ENCODE peak calls at places on chromosomes 4 and X, in ten cellular contexts. One of them, this sample, is unnamed.

GRCh38 chr4:128228778-128229457 is 58.7 kb downstream of the PGRMC2 start:
- DNase-seq in small intestine: no peak
- DNase-seq in left ventricle myocardium inferior: no peak
- DNase-seq in activated T-cell treated with anti-CD3 and anti-CD28 coated beads, Interleukin-2, amount 50 U/mL, for 24 hours: no peak
- DNase-seq in Kasumi-1: no peak
- DNase-seq in GOT3: no peak
- DNase-seq in HuH-7.5: no peak
- DNase-seq in colonic mucosa: no peak
- DNase-seq in Peyer's patch: no peak
- DNase-seq in OCI-LY7: no peak
- DNase-seq in this sample: peak; percentile 44

GRCh38 chrX:19543020-19543715 is 27.9 kb upstream of the MAP3K15 start:
- DNase-seq in HuH-7.5: no peak
- DNase-seq in left ventricle myocardium inferior: no peak
- DNase-seq in Kasumi-1: no peak
- DNase-seq in Peyer's patch: no peak
- DNase-seq in GOT3: no peak
- DNase-seq in colonic mucosa: no peak
- DNase-seq in small intestine: no peak
- DNase-seq in activated T-cell treated with anti-CD3 and anti-CD28 coated beads, Interleukin-2, amount 50 U/mL, for 24 hours: no peak
- DNase-seq in OCI-LY7: no peak
- DNase-seq in this sample: no peak

GRCh38 chrX:20431486-20431885 is 164.8 kb upstream of the RPS6KA3 start:
- DNase-seq in Kasumi-1: no peak
- DNase-seq in HuH-7.5: no peak
- DNase-seq in left ventricle myocardium inferior: no peak
- DNase-seq in Peyer's patch: no peak
- DNase-seq in small intestine: no peak
- DNase-seq in activated T-cell treated with anti-CD3 and anti-CD28 coated beads, Interleukin-2, amount 50 U/mL, for 24 hours: no peak
- DNase-seq in GOT3: no peak
- DNase-seq in colonic mucosa: no peak
- DNase-seq in OCI-LY7: no peak
- DNase-seq in this sample: no peak

GRCh38 chr4:124932447-124932846 is 219.9 kb upstream of the ANKRD50 start:
- DNase-seq in HuH-7.5: no peak
- DNase-seq in left ventricle myocardium inferior: no peak
- DNase-seq in OCI-LY7: no peak
- DNase-seq in Peyer's patch: no peak
- DNase-seq in Kasumi-1: no peak
- DNase-seq in colonic mucosa: no peak
- DNase-seq in small intestine: no peak
- DNase-seq in activated T-cell treated with anti-CD3 and anti-CD28 coated beads, Interleukin-2, amount 50 U/mL, for 24 hours: no peak
- DNase-seq in GOT3: no peak
- DNase-seq in this sample: no peak

GRCh38 chrX:51024106-51024696 is 113.7 kb downstream of the BMP15 start:
- DNase-seq in OCI-LY7: no peak
- DNase-seq in small intestine: no peak
- DNase-seq in left ventricle myocardium inferior: no peak
- DNase-seq in HuH-7.5: no peak
- DNase-seq in Peyer's patch: no peak
- DNase-seq in colonic mucosa: no peak
- DNase-seq in Kasumi-1: no peak
- DNase-seq in activated T-cell treated with anti-CD3 and anti-CD28 coated beads, Interleukin-2, amount 50 U/mL, for 24 hours: no peak
- DNase-seq in GOT3: no peak
- DNase-seq in this sample: peak; percentile 16

GRCh38 chrX:36803151-36803550 is 205.0 kb upstream of the FAM47C start:
- DNase-seq in Kasumi-1: no peak
- DNase-seq in GOT3: no peak
- DNase-seq in colonic mucosa: no peak
- DNase-seq in Peyer's patch: no peak
- DNase-seq in activated T-cell treated with anti-CD3 and anti-CD28 coated beads, Interleukin-2, amount 50 U/mL, for 24 hours: no peak
- DNase-seq in left ventricle myocardium inferior: no peak
- DNase-seq in OCI-LY7: no peak
- DNase-seq in HuH-7.5: no peak
- DNase-seq in small intestine: no peak
- DNase-seq in this sample: no peak

GRCh38 chrX:22095306-22095705 is 63.2 kb downstream of the PHEX start:
- DNase-seq in colonic mucosa: peak; percentile 18
- DNase-seq in activated T-cell treated with anti-CD3 and anti-CD28 coated beads, Interleukin-2, amount 50 U/mL, for 24 hours: no peak
- DNase-seq in HuH-7.5: no peak
- DNase-seq in left ventricle myocardium inferior: peak; percentile 15
- DNase-seq in small intestine: peak; percentile 55
- DNase-seq in OCI-LY7: no peak
- DNase-seq in GOT3: no peak
- DNase-seq in Peyer's patch: no peak
- DNase-seq in Kasumi-1: no peak
- DNase-seq in this sample: no peak

GRCh38 chr4:139556735-139557505 is 901 bp upstream of the SETD7 start:
- DNase-seq in activated T-cell treated with anti-CD3 and anti-CD28 coated beads, Interleukin-2, amount 50 U/mL, for 24 hours: peak; percentile 76
- DNase-seq in GOT3: no peak
- DNase-seq in small intestine: peak; percentile 79
- DNase-seq in Kasumi-1: peak; percentile 64
- DNase-seq in OCI-LY7: peak; percentile 91
- DNase-seq in Peyer's patch: peak; percentile 75
- DNase-seq in HuH-7.5: peak; percentile 24
- DNase-seq in left ventricle myocardium inferior: peak; percentile 50
- DNase-seq in colonic mucosa: peak; percentile 79
- DNase-seq in this sample: peak; percentile 53

GRCh38 chrX:138858438-138858837 is 146.9 kb upstream of the FGF13 start:
- DNase-seq in left ventricle myocardium inferior: no peak
- DNase-seq in GOT3: no peak
- DNase-seq in small intestine: no peak
- DNase-seq in colonic mucosa: no peak
- DNase-seq in Kasumi-1: no peak
- DNase-seq in Peyer's patch: no peak
- DNase-seq in activated T-cell treated with anti-CD3 and anti-CD28 coated beads, Interleukin-2, amount 50 U/mL, for 24 hours: no peak
- DNase-seq in HuH-7.5: no peak
- DNase-seq in OCI-LY7: no peak
- DNase-seq in this sample: peak; percentile 84

GRCh38 chr4:44845993-44846392 is 119.6 kb upstream of the GNPDA2 start:
- DNase-seq in GOT3: no peak
- DNase-seq in left ventricle myocardium inferior: no peak
- DNase-seq in colonic mucosa: no peak
- DNase-seq in activated T-cell treated with anti-CD3 and anti-CD28 coated beads, Interleukin-2, amount 50 U/mL, for 24 hours: no peak
- DNase-seq in Kasumi-1: no peak
- DNase-seq in small intestine: no peak
- DNase-seq in OCI-LY7: no peak
- DNase-seq in HuH-7.5: no peak
- DNase-seq in Peyer's patch: no peak
- DNase-seq in this sample: no peak

GRCh38 chrX:25524150-25524549 is 508.4 kb upstream of the ARX start:
- DNase-seq in colonic mucosa: no peak
- DNase-seq in small intestine: peak; percentile 51
- DNase-seq in OCI-LY7: no peak
- DNase-seq in HuH-7.5: no peak
- DNase-seq in Kasumi-1: no peak
- DNase-seq in Peyer's patch: no peak
- DNase-seq in activated T-cell treated with anti-CD3 and anti-CD28 coated beads, Interleukin-2, amount 50 U/mL, for 24 hours: no peak
- DNase-seq in left ventricle myocardium inferior: no peak
- DNase-seq in GOT3: no peak
- DNase-seq in this sample: peak; percentile 18

GRCh38 chrX:44669626-44670025 is 127.0 kb upstream of the FUNDC1 start:
- DNase-seq in activated T-cell treated with anti-CD3 and anti-CD28 coated beads, Interleukin-2, amount 50 U/mL, for 24 hours: no peak
- DNase-seq in colonic mucosa: no peak
- DNase-seq in small intestine: no peak
- DNase-seq in Kasumi-1: no peak
- DNase-seq in left ventricle myocardium inferior: no peak
- DNase-seq in Peyer's patch: no peak
- DNase-seq in OCI-LY7: no peak
- DNase-seq in HuH-7.5: no peak
- DNase-seq in GOT3: no peak
- DNase-seq in this sample: peak; percentile 52

GRCh38 chr4:115723621-115724020 is 610.2 kb upstream of the NDST4 start:
- DNase-seq in Kasumi-1: no peak
- DNase-seq in OCI-LY7: no peak
- DNase-seq in left ventricle myocardium inferior: no peak
- DNase-seq in colonic mucosa: no peak
- DNase-seq in small intestine: no peak
- DNase-seq in GOT3: no peak
- DNase-seq in Peyer's patch: no peak
- DNase-seq in activated T-cell treated with anti-CD3 and anti-CD28 coated beads, Interleukin-2, amount 50 U/mL, for 24 hours: no peak
- DNase-seq in HuH-7.5: no peak
- DNase-seq in this sample: no peak

GRCh38 chr4:70688795-70689231 is 481 bp downstream of the UTP3 start:
- DNase-seq in colonic mucosa: peak; percentile 41
- DNase-seq in Kasumi-1: no peak
- DNase-seq in HuH-7.5: no peak
- DNase-seq in GOT3: no peak
- DNase-seq in small intestine: no peak
- DNase-seq in left ventricle myocardium inferior: no peak
- DNase-seq in activated T-cell treated with anti-CD3 and anti-CD28 coated beads, Interleukin-2, amount 50 U/mL, for 24 hours: no peak
- DNase-seq in Peyer's patch: no peak
- DNase-seq in OCI-LY7: no peak
- DNase-seq in this sample: peak; percentile 21

GRCh38 chrX:447052-447451 is 60.3 kb upstream of the PPP2R3B start:
- DNase-seq in colonic mucosa: no peak
- DNase-seq in OCI-LY7: no peak
- DNase-seq in small intestine: no peak
- DNase-seq in Peyer's patch: no peak
- DNase-seq in HuH-7.5: no peak
- DNase-seq in left ventricle myocardium inferior: no peak
- DNase-seq in GOT3: no peak
- DNase-seq in activated T-cell treated with anti-CD3 and anti-CD28 coated beads, Interleukin-2, amount 50 U/mL, for 24 hours: no peak
- DNase-seq in Kasumi-1: no peak
- DNase-seq in this sample: no peak

GRCh38 chr4:182102576-182102975 is 140.6 kb upstream of the TENM3 start:
- DNase-seq in colonic mucosa: no peak
- DNase-seq in OCI-LY7: no peak
- DNase-seq in GOT3: no peak
- DNase-seq in Peyer's patch: no peak
- DNase-seq in Kasumi-1: no peak
- DNase-seq in small intestine: no peak
- DNase-seq in left ventricle myocardium inferior: no peak
- DNase-seq in activated T-cell treated with anti-CD3 and anti-CD28 coated beads, Interleukin-2, amount 50 U/mL, for 24 hours: no peak
- DNase-seq in HuH-7.5: no peak
- DNase-seq in this sample: no peak

GRCh38 chr4:187544461-187545053 is 451.0 kb upstream of the ZFP42 start:
- DNase-seq in HuH-7.5: no peak
- DNase-seq in small intestine: no peak
- DNase-seq in OCI-LY7: no peak
- DNase-seq in colonic mucosa: no peak
- DNase-seq in GOT3: no peak
- DNase-seq in Kasumi-1: no peak
- DNase-seq in Peyer's patch: no peak
- DNase-seq in activated T-cell treated with anti-CD3 and anti-CD28 coated beads, Interleukin-2, amount 50 U/mL, for 24 hours: no peak
- DNase-seq in left ventricle myocardium inferior: no peak
- DNase-seq in this sample: peak; percentile 27

GRCh38 chr4:244471-244870 is 60.8 kb downstream of the ZNF732 start:
- DNase-seq in colonic mucosa: peak; percentile 57
- DNase-seq in OCI-LY7: peak; percentile 78
- DNase-seq in small intestine: peak; percentile 48
- DNase-seq in GOT3: no peak
- DNase-seq in HuH-7.5: peak; percentile 1
- DNase-seq in left ventricle myocardium inferior: no peak
- DNase-seq in Kasumi-1: peak; percentile 60
- DNase-seq in Peyer's patch: peak; percentile 51
- DNase-seq in activated T-cell treated with anti-CD3 and anti-CD28 coated beads, Interleukin-2, amount 50 U/mL, for 24 hours: peak; percentile 59
- DNase-seq in this sample: peak; percentile 18

GRCh38 chrX:110358548-110358947 is at the start of gene RTL9:
- DNase-seq in Kasumi-1: no peak
- DNase-seq in left ventricle myocardium inferior: no peak
- DNase-seq in Peyer's patch: no peak
- DNase-seq in GOT3: no peak
- DNase-seq in colonic mucosa: no peak
- DNase-seq in small intestine: no peak
- DNase-seq in activated T-cell treated with anti-CD3 and anti-CD28 coated beads, Interleukin-2, amount 50 U/mL, for 24 hours: no peak
- DNase-seq in OCI-LY7: no peak
- DNase-seq in HuH-7.5: no peak
- DNase-seq in this sample: no peak

GRCh38 chr4:6999172-7000086 is 43.7 kb upstream of the TADA2B start:
- DNase-seq in colonic mucosa: no peak
- DNase-seq in small intestine: no peak
- DNase-seq in OCI-LY7: no peak
- DNase-seq in Kasumi-1: no peak
- DNase-seq in HuH-7.5: no peak
- DNase-seq in Peyer's patch: no peak
- DNase-seq in left ventricle myocardium inferior: no peak
- DNase-seq in activated T-cell treated with anti-CD3 and anti-CD28 coated beads, Interleukin-2, amount 50 U/mL, for 24 hours: no peak
- DNase-seq in GOT3: no peak
- DNase-seq in this sample: peak; percentile 99

GRCh38 chr4:48432017-48432416 is 51.1 kb upstream of the SLC10A4 start:
- DNase-seq in activated T-cell treated with anti-CD3 and anti-CD28 coated beads, Interleukin-2, amount 50 U/mL, for 24 hours: no peak
- DNase-seq in HuH-7.5: no peak
- DNase-seq in left ventricle myocardium inferior: no peak
- DNase-seq in Peyer's patch: no peak
- DNase-seq in colonic mucosa: no peak
- DNase-seq in OCI-LY7: no peak
- DNase-seq in small intestine: peak; percentile 3
- DNase-seq in Kasumi-1: no peak
- DNase-seq in GOT3: no peak
- DNase-seq in this sample: peak; percentile 34

GRCh38 chrX:37984880-37985279 is 21.5 kb upstream of the SYTL5 start:
- DNase-seq in activated T-cell treated with anti-CD3 and anti-CD28 coated beads, Interleukin-2, amount 50 U/mL, for 24 hours: no peak
- DNase-seq in Peyer's patch: no peak
- DNase-seq in colonic mucosa: no peak
- DNase-seq in GOT3: no peak
- DNase-seq in HuH-7.5: no peak
- DNase-seq in OCI-LY7: no peak
- DNase-seq in small intestine: no peak
- DNase-seq in left ventricle myocardium inferior: no peak
- DNase-seq in Kasumi-1: no peak
- DNase-seq in this sample: no peak

GRCh38 chr4:52925531-52925968 is 63.4 kb downstream of the RASL11B start:
- DNase-seq in left ventricle myocardium inferior: no peak
- DNase-seq in Kasumi-1: no peak
- DNase-seq in GOT3: no peak
- DNase-seq in colonic mucosa: no peak
- DNase-seq in OCI-LY7: no peak
- DNase-seq in activated T-cell treated with anti-CD3 and anti-CD28 coated beads, Interleukin-2, amount 50 U/mL, for 24 hours: no peak
- DNase-seq in small intestine: no peak
- DNase-seq in Peyer's patch: no peak
- DNase-seq in HuH-7.5: no peak
- DNase-seq in this sample: no peak

GRCh38 chrX:80879143-80879542 is 69.5 kb upstream of the BRWD3 start:
- DNase-seq in left ventricle myocardium inferior: no peak
- DNase-seq in colonic mucosa: no peak
- DNase-seq in small intestine: peak; percentile 8
- DNase-seq in GOT3: no peak
- DNase-seq in Peyer's patch: no peak
- DNase-seq in HuH-7.5: no peak
- DNase-seq in OCI-LY7: no peak
- DNase-seq in activated T-cell treated with anti-CD3 and anti-CD28 coated beads, Interleukin-2, amount 50 U/mL, for 24 hours: no peak
- DNase-seq in Kasumi-1: no peak
- DNase-seq in this sample: peak; percentile 15

GRCh38 chr4:112321768-112322684 is 24.9 kb downstream of the ALPK1 start:
- DNase-seq in left ventricle myocardium inferior: peak; percentile 37
- DNase-seq in GOT3: no peak
- DNase-seq in colonic mucosa: peak; percentile 74
- DNase-seq in Kasumi-1: peak; percentile 82
- DNase-seq in OCI-LY7: peak; percentile 76
- DNase-seq in HuH-7.5: no peak
- DNase-seq in activated T-cell treated with anti-CD3 and anti-CD28 coated beads, Interleukin-2, amount 50 U/mL, for 24 hours: peak; percentile 73
- DNase-seq in small intestine: peak; percentile 51
- DNase-seq in Peyer's patch: peak; percentile 86
- DNase-seq in this sample: peak; percentile 66

GRCh38 chr4:148515248-148515647 is 73.0 kb upstream of the NR3C2 start:
- DNase-seq in OCI-LY7: no peak
- DNase-seq in GOT3: no peak
- DNase-seq in activated T-cell treated with anti-CD3 and anti-CD28 coated beads, Interleukin-2, amount 50 U/mL, for 24 hours: no peak
- DNase-seq in small intestine: peak; percentile 29
- DNase-seq in left ventricle myocardium inferior: no peak
- DNase-seq in Kasumi-1: no peak
- DNase-seq in HuH-7.5: no peak
- DNase-seq in colonic mucosa: no peak
- DNase-seq in Peyer's patch: no peak
- DNase-seq in this sample: peak; percentile 59

GRCh38 chr4:112704991-112705845 is 68.3 kb downstream of the LARP7 start:
- DNase-seq in activated T-cell treated with anti-CD3 and anti-CD28 coated beads, Interleukin-2, amount 50 U/mL, for 24 hours: peak; percentile 37
- DNase-seq in small intestine: peak; percentile 13
- DNase-seq in OCI-LY7: no peak
- DNase-seq in Peyer's patch: no peak
- DNase-seq in HuH-7.5: peak; percentile 44
- DNase-seq in colonic mucosa: no peak
- DNase-seq in Kasumi-1: no peak
- DNase-seq in left ventricle myocardium inferior: peak; percentile 50
- DNase-seq in GOT3: no peak
- DNase-seq in this sample: peak; percentile 74

GRCh38 chr4:86595426-86595805 is 1.3 kb downstream of the PTPN13 start:
- DNase-seq in OCI-LY7: no peak
- DNase-seq in HuH-7.5: no peak
- DNase-seq in activated T-cell treated with anti-CD3 and anti-CD28 coated beads, Interleukin-2, amount 50 U/mL, for 24 hours: no peak
- DNase-seq in colonic mucosa: no peak
- DNase-seq in GOT3: no peak
- DNase-seq in Kasumi-1: peak; percentile 59
- DNase-seq in Peyer's patch: no peak
- DNase-seq in small intestine: no peak
- DNase-seq in left ventricle myocardium inferior: no peak
- DNase-seq in this sample: peak; percentile 67